ENCODE peak calls at places on chromosome 17, in seven cellular contexts. Y is stimulated activated CD4-positive, alpha-beta T cell treated with anti-CD3 and anti-CD28 coated beads, Interleukin-1b, Interleukin-23, amount 100 ng/mL, for 24 hours; B is activated T-cell treated with anti-CD3 and anti-CD28 coated beads for 48 hours; M is midbrain; F is activated T-helper 1 cell treated with anti-CD3 and anti-CD28 coated beads, Interleukin-2, amount 50 U/mL, for 16 hours; G is ureter; N is C1 segment of cervical spinal cord. P is an unnamed sample.

GRCh38 chr17:80318166-80318565 is 57.5 kb downstream of the RNF213 start:
- DNase-seq in N (no peak), B (no peak), G (no peak), F (no peak), Y (no peak), M (no peak), P (no peak)

GRCh38 chr17:40555296-40556190 is 9.7 kb downstream of the CCR7 start:
- DNase-seq in Y (no peak), N (no peak), F (no peak), M (no peak), G (peak), B (no peak), P (no peak)

GRCh38 chr17:16989230-16989952 is 17.5 kb upstream of the TNFRSF13B start:
- DNase-seq in F (no peak), M (no peak), Y (no peak), N (no peak), G (no peak), B (no peak), P (peak)

GRCh38 chr17:77886387-77886728 is 72.1 kb upstream of the TNRC6C start:
- DNase-seq in Y (no peak), G (no peak), B (no peak), M (no peak), N (no peak), F (no peak), P (no peak)

GRCh38 chr17:44578947-44579346 is 21.7 kb downstream of the FZD2 start:
- DNase-seq in M (no peak), B (no peak), F (no peak), Y (no peak), N (no peak), G (no peak), P (no peak)

GRCh38 chr17:6862122-6862521 is 30.6 kb upstream of the TEKT1 start:
- DNase-seq in G (no peak), N (no peak), F (no peak), Y (no peak), M (no peak), B (no peak), P (no peak)

GRCh38 chr17:80441133-80441578 is 26.2 kb downstream of the ENDOV start:
- DNase-seq in G (no peak), M (no peak), F (peak), Y (peak), N (no peak), B (peak), P (no peak)

GRCh38 chr17:20207295-20207985 is 198.3 kb downstream of the SPECC1 start:
- DNase-seq in F (no peak), N (no peak), Y (no peak), B (no peak), G (no peak), M (no peak), P (no peak)

GRCh38 chr17:3660311-3660891 is 8.0 kb downstream of the TAX1BP3 start:
- DNase-seq in Y (no peak), N (peak), M (peak), F (no peak), G (no peak), B (no peak), P (no peak)

GRCh38 chr17:66964930-66965800 is 658 bp downstream of the CACNG4 start:
- DNase-seq in Y (no peak), F (no peak), M (no peak), B (peak), N (no peak), G (no peak), P (no peak)

GRCh38 chr17:56074366-56074765 is 78.9 kb upstream of the ANKFN1 start:
- DNase-seq in N (no peak), Y (no peak), F (no peak), G (no peak), M (no peak), B (no peak), P (no peak)

GRCh38 chr17:27596571-27597187 is 34.3 kb upstream of the LGALS9 start:
- DNase-seq in Y (no peak), B (no peak), M (no peak), F (no peak), N (no peak), G (no peak), P (no peak)

GRCh38 chr17:9969301-9969935 is 64.3 kb upstream of the RCVRN start:
- DNase-seq in M (no peak), Y (no peak), N (no peak), G (no peak), F (no peak), B (no peak), P (no peak)

GRCh38 chr17:43380307-43380706 is 18.5 kb upstream of the ARL4D start:
- DNase-seq in M (no peak), B (no peak), Y (no peak), F (no peak), N (no peak), G (no peak), P (no peak)